ENCODE peak calls at places on chromosomes 3 and 15, in ten cellular contexts. A is activated naive CD8-positive, alpha-beta T cell treated with anti-CD3 and anti-CD28 coated beads for 36 hours; J is GM23248; Z is stimulated activated effector memory CD8-positive, alpha-beta T cell treated with anti-CD3 and anti-CD28 coated beads, Interleukin-12 subunit alpha, Interleukin-12 subunit beta, amount 100 ng/mL, for 72 hours; X is GM19239; H is hepatic stellate cell; N is NB4; C is fibroblast of the aortic adventitia; U is Karpas-422; B is heart left ventricle. I is an unnamed sample.

GRCh38 chr15:79066391-79067090 is 24.0 kb downstream of the RASGRF1 start:
- DNase-seq in B (no peak), U (no peak), A (no peak), Z (no peak), H (no peak), N (no peak), J (no peak), X (no peak), C (no peak), I (no peak)

GRCh38 chr15:81001180-81002003 is 669 bp downstream of the TLNRD1 start:
- DNase-seq in Z (peak), C (peak), N (peak), A (peak), J (peak), H (peak), X (peak), U (peak), B (peak), I (peak)

GRCh38 chr15:95051881-95052280 is 820.5 kb downstream of the MCTP2 start:
- DNase-seq in Z (no peak), J (peak), C (no peak), N (no peak), A (no peak), B (no peak), H (no peak), U (no peak), X (no peak), I (no peak)

GRCh38 chr3:12557472-12558105 is 702 bp downstream of the MKRN2 start:
- DNase-seq in H (peak), C (peak), J (peak), B (no peak), X (no peak), Z (no peak), U (peak), A (no peak), N (peak), I (no peak)

GRCh38 chr15:70669006-70669602 is 94.3 kb downstream of the UACA start:
- DNase-seq in B (no peak), U (peak), N (no peak), J (no peak), X (no peak), H (no peak), A (no peak), C (no peak), Z (no peak), I (no peak)

GRCh38 chr15:33201376-33202189 is 7.1 kb upstream of the FMN1 start:
- DNase-seq in J (peak), U (peak), N (peak), A (peak), C (peak), X (peak), Z (peak), H (peak), B (peak), I (peak)

GRCh38 chr3:183591881-183592521 is 36.5 kb upstream of the KLHL6 start:
- DNase-seq in Z (no peak), U (peak), A (no peak), H (no peak), X (peak), N (peak), B (no peak), J (peak), C (peak), I (no peak)

GRCh38 chr3:46935168-46935858 is 41.2 kb downstream of the CCDC12 start:
- DNase-seq in A (no peak), J (peak), H (peak), C (peak), Z (no peak), N (peak), B (peak), X (no peak), U (no peak), I (peak)

GRCh38 chr3:152026033-152026556 is 152.7 kb downstream of the SUCNR1 start:
- DNase-seq in A (no peak), X (no peak), C (peak), J (peak), B (no peak), Z (no peak), N (peak), H (peak), U (no peak), I (no peak)

GRCh38 chr15:66894363-66894762 is 171.0 kb upstream of the SMAD3 start:
- DNase-seq in X (no peak), J (no peak), H (no peak), B (no peak), N (no peak), C (no peak), A (no peak), U (no peak), Z (no peak), I (no peak)

GRCh38 chr15:90530250-90531051 is 728 bp downstream of the CRTC3 start:
- DNase-seq in A (peak), Z (peak), C (peak), N (peak), J (peak), H (peak), X (peak), U (peak), B (peak), I (peak)

GRCh38 chr3:177493091-177493490 is 295.8 kb upstream of the TBL1XR1 start:
- DNase-seq in B (no peak), J (no peak), A (no peak), X (no peak), Z (no peak), N (no peak), H (no peak), C (no peak), U (no peak), I (no peak)

GRCh38 chr15:80599359-80599758 is 95.8 kb upstream of the ABHD17C start:
- DNase-seq in J (peak), Z (no peak), X (no peak), U (no peak), B (no peak), A (no peak), N (no peak), H (no peak), C (peak), I (no peak)

GRCh38 chr15:75712668-75713337 is at the start of gene CSPG4:
- DNase-seq in N (no peak), X (no peak), C (peak), Z (no peak), J (peak), A (no peak), H (peak), U (no peak), B (peak), I (peak)

GRCh38 chr3:197802505-197803459 is 11.7 kb downstream of the LRCH3 start:
- DNase-seq in N (no peak), H (no peak), U (peak), A (no peak), Z (no peak), B (no peak), X (no peak), C (no peak), J (peak), I (no peak)

GRCh38 chr3:170499562-170500156 is 81.0 kb downstream of the CLDN11 start:
- DNase-seq in J (peak), A (no peak), N (peak), Z (no peak), B (no peak), X (peak), H (no peak), U (peak), C (peak), I (no peak)

GRCh38 chr3:38989932-38990510 is 61.7 kb downstream of the SCN11A start:
- DNase-seq in Z (no peak), A (no peak), N (no peak), H (no peak), J (peak), X (no peak), U (no peak), B (no peak), C (no peak), I (no peak)

GRCh38 chr15:69275104-69275670 is 23.5 kb upstream of the PAQR5 start:
- DNase-seq in J (no peak), A (no peak), X (no peak), U (no peak), C (peak), Z (no peak), N (no peak), H (no peak), B (no peak), I (no peak)

GRCh38 chr15:83320831-83321230 is 36.4 kb upstream of the BNC1 start:
- DNase-seq in C (no peak), Z (no peak), J (peak), H (no peak), X (no peak), U (no peak), B (no peak), A (no peak), N (no peak), I (no peak)

GRCh38 chr3:126835472-126836219 is 131.6 kb downstream of the CHCHD6 start:
- DNase-seq in N (no peak), J (peak), B (no peak), C (peak), X (no peak), H (peak), A (no peak), Z (no peak), U (no peak), I (no peak)

GRCh38 chr3:30919600-30919999 is 25.1 kb upstream of the GADL1 start:
- DNase-seq in N (no peak), C (no peak), B (no peak), H (no peak), U (no peak), Z (no peak), X (no peak), A (no peak), J (no peak), I (no peak)

GRCh38 chr15:57333487-57333886 is 42.8 kb upstream of the CGNL1 start:
- DNase-seq in U (no peak), X (no peak), A (no peak), C (peak), J (no peak), Z (no peak), B (no peak), H (no peak), N (no peak), I (no peak)

GRCh38 chr3:127624074-127624473 is 4.9 kb upstream of the PODXL2 start:
- DNase-seq in B (no peak), N (no peak), Z (no peak), A (no peak), H (no peak), C (no peak), U (no peak), X (no peak), J (no peak), I (no peak)

GRCh38 chr15:50764331-50765201 is 940 bp downstream of the SPPL2A start:
- DNase-seq in Z (no peak), A (peak), U (peak), B (no peak), C (peak), X (peak), N (peak), H (no peak), J (peak), I (no peak)

GRCh38 chr3:190514163-190515153 is 573 bp downstream of the IL1RAP start:
- DNase-seq in J (peak), N (peak), X (peak), U (no peak), B (peak), A (peak), C (peak), H (peak), Z (peak), I (peak)

GRCh38 chr3:180073561-180073960 is 36.8 kb upstream of the PEX5L start:
- DNase-seq in H (no peak), X (no peak), C (no peak), A (no peak), N (no peak), U (no peak), B (no peak), Z (no peak), J (no peak), I (no peak)

GRCh38 chr3:48222616-48223513 is at the start of gene CAMP:
- DNase-seq in C (peak), Z (no peak), X (peak), N (peak), H (no peak), B (peak), A (no peak), U (peak), J (peak), I (peak)

GRCh38 chr3:44825264-44825925 is 36.3 kb upstream of the TMEM42 start:
- DNase-seq in C (peak), X (no peak), N (peak), U (no peak), H (peak), B (no peak), A (no peak), J (peak), Z (no peak), I (no peak)

GRCh38 chr15:43518073-43518761 is 809 bp downstream of the MAP1A start:
- DNase-seq in J (peak), N (peak), A (no peak), U (peak), Z (no peak), X (no peak), C (peak), B (no peak), H (peak), I (no peak)

GRCh38 chr15:55694652-55695150 is 48.3 kb downstream of the PRTG start:
- DNase-seq in H (no peak), J (no peak), U (no peak), C (no peak), Z (no peak), B (no peak), A (no peak), X (peak), N (peak), I (no peak)

GRCh38 chr3:114623420-114624046 is 329.7 kb downstream of the TIGIT start:
- DNase-seq in N (no peak), H (no peak), U (no peak), B (no peak), C (no peak), Z (no peak), X (no peak), A (no peak), J (peak), I (no peak)

GRCh38 chr3:155418426-155418825 is 124.9 kb upstream of the STRIT1 start:
- DNase-seq in J (no peak), B (peak), X (no peak), A (no peak), H (no peak), Z (no peak), U (no peak), C (peak), N (no peak), I (no peak)

GRCh38 chr3:72111265-72111972 is 326.5 kb upstream of the PROK2 start:
- DNase-seq in Z (no peak), H (no peak), J (no peak), N (no peak), X (no peak), C (no peak), A (no peak), B (no peak), U (no peak), I (no peak)

GRCh38 chr3:14343338-14344112 is 58.9 kb upstream of the SLC6A6 start:
- DNase-seq in C (no peak), Z (no peak), N (no peak), J (peak), B (no peak), A (no peak), X (no peak), U (no peak), H (no peak), I (no peak)